ENCODE peak calls at places on chromosomes 12 and 14, in seven cellular contexts. A is GM12878, D is SK-N-SH, Q is HCT116, E is K562, J is HepG2, S is H1. V is an unnamed sample.

GRCh38 chr14:23579311-23579630 is 681 bp upstream of the JPH4 start:
- DNase-seq in E (no peak), Q (no peak), D (peak), S (peak), A (no peak), J (peak), V (no peak)

GRCh38 chr14:32087173-32087861 is 10.2 kb downstream of the ARHGAP5 start:
- DNase-seq in S (no peak), J (peak), D (no peak), A (no peak), E (peak), Q (peak), V (no peak)

GRCh38 chr12:132325733-132326130 is 3.7 kb downstream of the GALNT9 start:
- DNase-seq in D (no peak), A (no peak), E (no peak), S (no peak), J (no peak), Q (no peak), V (no peak)

GRCh38 chr14:104604461-104605449 is at the start of gene TMEM179:
- DNase-seq in Q (no peak), E (peak), A (no peak), D (peak), S (peak), J (peak), V (peak)

GRCh38 chr12:1972260-1972659 is 32.0 kb downstream of the DCP1B start:
- DNase-seq in E (no peak), D (no peak), S (no peak), A (no peak), J (no peak), Q (no peak), V (no peak)

GRCh38 chr12:103456006-103456405 is 39.8 kb downstream of the C12orf42 start:
- DNase-seq in E (no peak), J (no peak), D (no peak), Q (no peak), A (no peak), S (no peak), V (no peak)

GRCh38 chr14:79011091-79011919 is 841.1 kb downstream of the NRXN3 start:
- DNase-seq in D (peak), E (peak), A (no peak), Q (no peak), J (peak), S (no peak), V (peak)

GRCh38 chr14:24378981-24379906 is 11.3 kb downstream of the NFATC4 start:
- DNase-seq in A (no peak), Q (no peak), D (no peak), E (no peak), S (no peak), J (no peak), V (no peak)

GRCh38 chr14:105055334-105055733 is 9.9 kb downstream of the GPR132 start:
- DNase-seq in Q (no peak), D (no peak), E (no peak), S (no peak), A (no peak), J (no peak), V (no peak)

GRCh38 chr12:104890463-104891096 is 67.5 kb downstream of the SLC41A2 start:
- DNase-seq in D (no peak), Q (no peak), E (no peak), A (no peak), J (no peak), S (no peak), V (no peak)

GRCh38 chr12:14936224-14936861 is 2.0 kb downstream of the ERP27 start:
- DNase-seq in D (no peak), E (no peak), J (no peak), A (no peak), Q (no peak), S (peak), V (peak)

DNA sequence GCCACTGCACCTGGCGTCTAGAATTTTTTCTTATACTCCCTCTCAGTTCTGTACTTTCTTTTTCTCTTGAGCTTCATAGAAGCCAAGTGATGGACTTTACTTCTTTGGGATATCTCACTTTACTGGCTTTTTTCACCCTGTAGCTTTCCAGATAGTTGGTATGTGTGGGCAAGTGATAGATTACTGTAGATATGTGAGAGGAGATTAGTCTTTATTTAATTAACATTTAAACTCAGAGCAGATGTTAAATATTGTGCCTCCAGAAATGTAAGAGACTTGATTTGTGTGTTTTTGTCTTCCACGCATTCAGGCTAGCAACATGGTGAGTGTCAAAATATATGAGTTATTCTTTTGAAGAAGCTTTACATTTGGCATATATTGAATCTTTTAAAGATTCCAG is 39.5 kb upstream of the SLC17A8 start:
- DNase-seq in E (no peak), J (no peak), S (no peak), Q (no peak), D (peak), A (no peak), V (no peak)
- H3K9ac ChIP-seq in E (no peak), J (no peak), S (no peak), Q (no peak), D (no peak), A (no peak), V (no peak)

GRCh38 chr14:35971965-35972630 is 146.0 kb downstream of the BRMS1L start:
- DNase-seq in D (no peak), A (no peak), J (no peak), S (no peak), Q (no peak), E (no peak), V (no peak)
- H3K4me3 ChIP-seq in D (no peak), A (no peak), J (no peak), S (no peak), Q (no peak), E (no peak), V (no peak)

GRCh38 chr12:122029620-122030426 is 8.1 kb downstream of the BCL7A start:
- DNase-seq in E (no peak), S (no peak), A (no peak), J (no peak), D (no peak), Q (no peak), V (no peak)
- TF ChIP-seq YY1 in E (no peak), S (no peak), A (no peak), J (no peak), D (no peak), Q (no peak), V (no peak)

GRCh38 chr14:74592476-74593191 is 19.4 kb downstream of the LTBP2 start:
- DNase-seq in J (no peak), A (peak), Q (no peak), D (no peak), E (no peak), S (no peak), V (no peak)

GRCh38 chr14:74594021-74594420 is 18.0 kb downstream of the LTBP2 start:
- DNase-seq in S (no peak), D (no peak), A (no peak), Q (no peak), E (no peak), J (no peak), V (no peak)

GRCh38 chr14:74591899-74592298 is 20.1 kb downstream of the LTBP2 start:
- DNase-seq in J (no peak), A (no peak), D (no peak), E (no peak), S (no peak), Q (no peak), V (no peak)

GRCh38 chr14:74595006-74595735 is 16.9 kb downstream of the LTBP2 start:
- DNase-seq in A (no peak), E (no peak), S (no peak), Q (no peak), J (no peak), D (peak), V (no peak)

GRCh38 chr14:74593241-74593985 is 18.6 kb downstream of the LTBP2 start:
- DNase-seq in A (no peak), S (no peak), Q (no peak), J (peak), E (no peak), D (no peak), V (no peak)
- H3K9ac ChIP-seq in A (no peak), S (no peak), Q (no peak), J (no peak), E (no peak), D (no peak), V (no peak)

GRCh38 chr12:47903927-47904646 is 707 bp downstream of the VDR start:
- DNase-seq in S (no peak), Q (peak), J (no peak), E (peak), A (no peak), D (no peak), V (no peak)

GRCh38 chr12:47904647-47905312 is at the start of gene VDR:
- DNase-seq in Q (peak), J (peak), D (peak), E (peak), S (peak), A (no peak), V (peak)

GRCh38 chr12:47901285-47902093 is 3.3 kb downstream of the VDR start:
- DNase-seq in Q (no peak), J (no peak), A (no peak), S (no peak), E (no peak), D (no peak), V (no peak)

GRCh38 chr12:47902131-47902639 is 2.6 kb downstream of the VDR start:
- DNase-seq in A (no peak), Q (no peak), S (no peak), D (no peak), J (no peak), E (no peak), V (no peak)

GRCh38 chr12:47903151-47903611 is 1.6 kb downstream of the VDR start:
- DNase-seq in D (no peak), E (peak), J (no peak), Q (no peak), A (no peak), S (no peak), V (no peak)
- H3K4me3 ChIP-seq in D (no peak), E (no peak), J (no peak), Q (peak), A (no peak), S (no peak), V (no peak)

GRCh38 chr14:102829106-102829505 is 51.9 kb downstream of the TRAF3 start:
- DNase-seq in D (no peak), E (no peak), S (no peak), J (no peak), A (no peak), Q (no peak), V (no peak)

GRCh38 chr14:102828201-102828600 is 51.0 kb downstream of the TRAF3 start:
- DNase-seq in A (no peak), E (peak), J (no peak), D (no peak), S (no peak), Q (no peak), V (no peak)

GRCh38 chr14:102826751-102827675 is 49.8 kb downstream of the TRAF3 start:
- DNase-seq in J (no peak), Q (no peak), A (no peak), E (no peak), D (no peak), S (no peak), V (no peak)

GRCh38 chr14:102826161-102826560 is 48.9 kb downstream of the TRAF3 start:
- DNase-seq in A (no peak), E (no peak), S (no peak), J (no peak), Q (no peak), D (no peak), V (no peak)

DNA sequence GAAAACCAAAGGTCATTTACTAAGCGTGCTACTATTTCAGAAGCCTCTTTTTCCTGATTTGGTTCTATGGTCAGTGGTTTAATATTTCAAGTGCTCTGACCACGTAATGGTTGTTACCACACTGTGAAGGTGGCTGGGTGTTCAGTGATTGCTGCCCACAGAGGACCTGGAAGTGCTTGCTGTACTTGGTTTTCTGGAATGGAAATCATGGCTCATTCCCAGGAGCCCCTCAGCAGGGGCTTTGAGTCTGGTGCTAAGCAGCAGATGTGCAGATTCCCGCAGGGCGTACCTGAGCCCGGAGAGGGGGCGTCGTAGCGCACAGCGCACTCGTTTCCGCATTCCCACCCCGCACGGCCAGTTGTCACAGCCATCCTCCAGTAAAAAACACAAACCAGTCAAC is 50.5 kb downstream of the TRAF3 start:
- DNase-seq in S (no peak), A (no peak), J (no peak), D (no peak), Q (no peak), E (no peak), V (no peak)
- TF ChIP-seq YY1 in S (no peak), A (no peak), J (no peak), D (no peak), Q (no peak), E (no peak), V (no peak)

GRCh38 chr12:25287610-25288009 is 36.9 kb upstream of the KRAS start:
- DNase-seq in E (no peak), J (no peak), S (no peak), A (no peak), D (no peak), Q (no peak), V (no peak)

GRCh38 chr12:25295361-25295760 is 44.6 kb upstream of the KRAS start:
- DNase-seq in Q (no peak), J (no peak), E (no peak), A (no peak), D (no peak), S (no peak), V (no peak)

DNA sequence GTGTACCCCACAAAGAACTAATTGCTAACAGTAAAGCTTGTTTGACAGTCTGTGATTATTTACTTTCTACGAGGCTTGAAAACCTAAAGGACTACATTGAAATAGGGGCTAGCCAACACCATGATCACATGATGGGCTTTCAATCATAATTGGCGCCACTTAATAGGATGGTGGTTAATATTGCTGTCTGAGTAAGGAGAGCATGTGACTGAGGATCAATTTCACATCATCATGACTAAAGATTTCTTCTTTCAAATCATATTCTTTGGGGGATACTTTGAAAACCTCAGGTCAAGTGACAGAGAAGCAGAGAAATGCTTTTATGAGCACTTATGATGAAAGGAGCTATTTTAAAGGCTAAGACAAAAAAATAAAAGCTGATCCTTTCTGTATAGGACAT is 42.9 kb upstream of the KRAS start:
- DNase-seq in J (no peak), S (no peak), E (no peak), A (no peak), Q (no peak), D (no peak), V (no peak)
- H3K9ac ChIP-seq in J (no peak), S (no peak), E (no peak), A (no peak), Q (no peak), D (no peak), V (no peak)

GRCh38 chr12:124296916-124297351 is 2.0 kb downstream of the RFLNA start:
- DNase-seq in E (no peak), Q (no peak), D (no peak), A (no peak), J (peak), S (no peak), V (no peak)

GRCh38 chr12:124293286-124294003 is 1.4 kb upstream of the RFLNA start:
- DNase-seq in A (no peak), D (no peak), Q (no peak), S (no peak), E (no peak), J (no peak), V (no peak)

GRCh38 chr12:124295431-124296058 is 652 bp downstream of the RFLNA start:
- DNase-seq in A (no peak), J (no peak), Q (no peak), E (no peak), D (peak), S (peak), V (no peak)

GRCh38 chr12:124296295-124296915 is 1.5 kb downstream of the RFLNA start:
- DNase-seq in J (no peak), Q (no peak), E (no peak), S (no peak), D (peak), A (no peak), V (no peak)

GRCh38 chr12:124294686-124295315 is at the start of gene RFLNA:
- DNase-seq in J (no peak), A (no peak), E (no peak), S (peak), Q (no peak), D (peak), V (peak)
- H3K4me3 ChIP-seq in J (no peak), A (no peak), E (no peak), S (peak), Q (no peak), D (no peak), V (peak)

DNA sequence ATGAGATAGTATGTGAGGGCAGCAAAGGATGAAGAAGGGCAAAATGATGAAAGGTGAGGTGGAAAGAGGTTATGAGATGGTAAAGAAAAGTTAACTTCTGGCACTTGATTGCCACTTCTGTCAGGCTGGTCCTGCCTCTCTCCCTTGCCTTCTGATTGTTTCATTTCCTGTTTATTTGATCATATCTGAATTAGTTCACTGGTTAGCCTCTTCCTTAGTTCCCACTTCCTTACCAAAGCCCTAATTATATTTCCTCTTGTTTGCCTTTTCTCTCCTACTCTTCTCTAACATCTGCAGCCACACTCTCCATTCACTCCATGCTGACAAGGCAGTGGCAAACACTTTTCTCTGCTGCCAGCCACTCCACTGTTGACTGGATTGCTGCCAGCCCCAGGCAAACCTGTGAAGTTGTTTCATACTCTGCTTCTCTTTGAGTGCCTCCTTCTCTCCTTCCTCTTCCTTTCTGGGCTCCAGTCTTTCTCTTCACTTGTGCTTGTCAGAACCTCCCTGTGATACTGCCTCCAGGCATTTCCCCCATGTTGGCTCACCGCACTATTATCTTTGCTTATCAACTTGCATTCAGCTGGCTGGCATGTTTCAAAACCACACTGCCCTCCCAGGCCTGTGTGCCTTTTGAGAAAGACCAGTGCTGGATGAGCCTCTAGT is 8.1 kb downstream of the PNP start:
- DNase-seq in Q (no peak), S (no peak), E (peak), D (peak), J (no peak), A (no peak), V (no peak)
- TF ChIP-seq YY1 in Q (no peak), S (no peak), E (no peak), D (no peak), J (no peak), A (no peak), V (no peak)

GRCh38 chr12:96502949-96503532 is 13.7 kb downstream of the CFAP54 start:
- DNase-seq in A (no peak), Q (no peak), S (no peak), J (no peak), D (no peak), E (no peak), V (no peak)
- H3K9ac ChIP-seq in A (no peak), Q (no peak), S (no peak), J (no peak), D (no peak), E (no peak), V (no peak)